ENCODE peak calls at places on chromosomes 6 and 20, in six cellular contexts. M is suprapubic skin, R is tibial nerve, Z is stomach, O is A549, T is K562. C is an unnamed sample. For H3K4me1, the result is how much of the 10 kb centered on the place peaks cover.

GRCh38 chr6:37731888-37732287 is 34.2 kb upstream of the MDGA1 start:
- DNase-seq in O (peak), T (peak), Z (peak), R (no peak), M (no peak), C (no peak)

GRCh38 chr6:28772480-28773381 is 151.1 kb downstream of the TRIM27 start:
- DNase-seq in O (no peak), M (no peak), T (peak), R (no peak), Z (no peak), C (no peak)

GRCh38 chr6:27126815-27127537 is 120.5 kb upstream of the PRSS16 start:
- DNase-seq in O (peak), M (peak), T (peak), Z (peak), R (peak), C (peak)

GRCh38 chr6:21023210-21023609 is 489.0 kb downstream of the CDKAL1 start:
- DNase-seq in Z (no peak), O (no peak), M (no peak), T (no peak), R (no peak), C (no peak)

GRCh38 chr6:152783217-152783878 is 32.8 kb downstream of the VIP start:
- DNase-seq in Z (no peak), M (no peak), O (no peak), T (no peak), R (no peak), C (no peak)

GRCh38 chr6:150069707-150070106 is 786 bp upstream of the ULBP3 start:
- DNase-seq in R (no peak), O (no peak), Z (peak), M (no peak), T (no peak), C (no peak)

GRCh38 chr6:14881399-14881798 is 364.5 kb upstream of the JARID2 start:
- DNase-seq in O (peak), M (no peak), R (no peak), Z (no peak), T (no peak), C (no peak)

GRCh38 chr20:32330555-32330897 is 27.6 kb upstream of the ASXL1 start:
- DNase-seq in T (no peak), Z (no peak), O (no peak), R (no peak), M (no peak), C (no peak)

GRCh38 chr6:140858381-140858971 is 1274.2 kb upstream of the GJE1 start:
- DNase-seq in O (no peak), T (no peak), M (no peak), Z (no peak), R (no peak), C (no peak)

GRCh38 chr6:155171109-155171746 is 92.6 kb upstream of the CLDN20 start:
- DNase-seq in O (peak), T (peak), R (peak), M (peak), Z (no peak), C (peak)

DNA sequence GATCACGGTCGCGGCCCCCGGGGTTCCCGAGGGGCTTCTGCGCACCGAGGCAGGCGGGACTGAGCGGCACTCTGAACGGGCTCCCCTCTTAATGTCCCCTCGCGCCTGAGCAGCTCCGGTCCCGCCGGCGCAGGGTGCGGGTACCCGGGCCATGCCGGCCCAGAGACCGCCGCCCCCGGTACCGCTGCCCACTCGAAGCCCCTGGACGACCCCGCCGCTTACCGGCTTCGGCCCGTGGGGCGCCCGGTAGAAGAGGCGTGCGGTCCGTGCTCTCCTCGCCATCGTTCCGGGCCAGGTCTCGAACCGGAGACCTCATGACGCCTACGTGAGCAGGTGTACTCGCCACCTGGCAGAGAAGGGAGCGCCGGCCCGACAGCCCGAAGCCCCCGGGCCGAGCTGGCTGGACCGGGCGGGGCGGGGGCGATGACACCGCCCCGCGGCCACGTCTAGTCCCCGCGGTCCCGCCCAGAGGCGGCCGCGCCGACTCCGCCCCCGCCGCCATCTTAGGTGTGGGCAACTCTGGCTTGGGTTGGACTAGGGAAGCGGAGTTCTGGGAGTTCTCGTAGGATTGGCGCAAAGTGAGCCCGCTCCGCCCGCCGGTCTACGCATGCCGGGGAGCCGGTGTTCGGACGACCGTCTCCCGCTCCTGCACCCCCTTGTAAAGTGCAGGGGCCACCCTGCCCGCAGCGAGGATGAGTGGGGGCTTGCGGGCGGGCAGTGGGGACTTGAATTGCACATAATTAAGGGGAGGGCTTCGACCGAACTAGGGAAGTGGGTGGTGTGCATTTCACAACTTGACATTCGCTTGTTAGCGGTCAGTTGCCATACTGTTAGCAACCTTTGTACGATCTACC is at the start of gene SLC17A5:
- DNase-seq in O (peak), T (peak), Z (peak), M (peak), R (peak), C (peak)
- TF ChIP-seq EP300 in O (no peak), T (no peak), Z (no peak), M (no peak), R (no peak), C (no peak)

GRCh38 chr20:25052255-25053206 is 5.4 kb downstream of the ACSS1 start:
- DNase-seq in R (no peak), T (no peak), M (peak), Z (peak), O (no peak), C (peak)
- H3K4me1 ChIP-seq in R (under half), T (under half), M (half or more), Z (half or more), O (under half), C (half or more)

DNA sequence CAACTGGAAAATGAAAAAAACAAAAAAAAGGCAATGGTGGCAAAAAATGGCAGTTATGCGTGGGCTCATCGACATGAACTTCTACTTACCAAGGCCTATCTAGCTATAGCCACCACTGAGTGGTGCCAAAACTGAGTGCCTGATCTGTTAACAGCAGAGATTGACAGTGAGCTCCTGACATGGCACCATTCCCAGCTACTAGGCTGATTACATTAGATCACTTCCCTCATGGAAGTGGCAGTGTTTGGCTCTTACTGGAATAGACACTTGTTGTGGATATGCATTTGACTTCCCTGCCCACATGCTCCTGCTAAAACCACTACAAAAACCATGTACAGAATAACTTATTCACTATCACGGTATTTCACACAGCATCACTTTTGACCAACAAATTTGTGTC is 216.1 kb upstream of the SGK1 start:
- DNase-seq in M (no peak), R (no peak), Z (no peak), T (no peak), O (no peak), C (no peak)
- H3K27ac ChIP-seq in M (no peak), R (no peak), Z (no peak), T (no peak), O (peak), C (no peak)

DNA sequence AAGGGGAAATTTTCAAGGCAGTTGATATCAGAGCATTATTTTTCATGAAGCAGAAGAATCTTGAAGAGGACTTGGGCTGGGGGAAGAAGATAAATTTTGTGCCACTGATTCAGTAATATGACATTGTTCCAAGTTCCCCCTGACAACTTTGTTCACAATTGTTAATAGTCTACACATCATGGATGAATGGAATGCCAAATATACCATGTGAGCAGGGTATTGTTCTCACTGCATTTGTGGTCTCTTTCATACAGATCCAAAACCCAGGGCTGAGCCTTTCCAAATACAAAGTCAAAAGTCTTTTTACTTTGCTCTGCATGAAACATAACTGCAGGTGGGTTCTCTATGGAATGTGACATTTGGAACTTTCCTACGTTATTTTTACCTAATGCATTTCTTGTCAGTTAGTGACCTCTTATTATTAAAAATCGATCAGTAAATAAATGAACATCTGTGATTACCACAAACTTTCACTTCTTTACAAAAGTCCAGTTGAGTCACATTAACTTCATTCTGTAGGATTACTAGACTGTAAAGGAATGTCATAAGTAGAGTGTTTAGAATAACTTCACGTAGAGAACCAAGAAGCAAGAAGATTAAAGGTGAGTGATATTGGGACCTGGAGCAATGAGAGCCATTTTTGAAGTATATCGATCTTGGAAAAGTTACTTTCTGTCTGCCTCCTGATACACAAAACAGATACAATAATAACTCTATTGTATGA is 100.9 kb downstream of the RCAN2 start:
- DNase-seq in Z (no peak), M (no peak), R (no peak), O (no peak), T (no peak), C (no peak)
- TF ChIP-seq EP300 in Z (no peak), M (no peak), R (no peak), O (no peak), T (no peak), C (no peak)

C was measured in sigmoid colon.